ENCODE peak calls at places on chromosomes 11 and 22, in four cellular contexts. B is H7, L is stomach, M is mesenchymal stem cell. T is an unnamed sample.
A peak's percentile ranks its signal among the peaks of the same experiment; 100 is the strongest.

GRCh38 chr11:110097459-110098012 is 4.3 kb downstream of the ZC3H12C start:
- DNase-seq in L (no peak), M (peak; percentile 68), B (no peak), T (no peak)

GRCh38 chr11:77779935-77780334 is 40.6 kb downstream of the RSF1 start:
- DNase-seq in M (peak; percentile 41), L (no peak), B (peak; percentile 32), T (peak; percentile 30)

GRCh38 chr11:13207665-13208594 is 69.7 kb upstream of the BMAL1 start:
- DNase-seq in L (no peak), B (no peak), M (peak; percentile 89), T (peak; percentile 88)

GRCh38 chr11:17543574-17544180 is 539 bp downstream of the USH1C start:
- DNase-seq in M (no peak), L (no peak), B (no peak), T (no peak)

GRCh38 chr11:64134963-64135362 is 30.9 kb downstream of the MACROD1 start:
- DNase-seq in B (no peak), M (no peak), L (no peak), T (no peak)

GRCh38 chr11:9663699-9664275 is at the start of gene SWAP70:
- DNase-seq in L (peak; percentile 90), B (peak; percentile 94), M (peak; percentile 87), T (peak; percentile 75)

GRCh38 chr11:31340903-31341572 is 28.5 kb downstream of the DCDC1 start:
- DNase-seq in B (peak; percentile 49), L (no peak), M (peak; percentile 22), T (peak; percentile 52)

GRCh38 chr11:99268895-99269294 is 248.1 kb downstream of the CNTN5 start:
- DNase-seq in B (no peak), M (no peak), L (no peak), T (no peak)

GRCh38 chr11:21505070-21505469 is 687.8 kb upstream of the ANO5 start:
- DNase-seq in M (no peak), L (no peak), B (no peak), T (no peak)

GRCh38 chr11:79794484-79795393 is 353.9 kb upstream of the TENM4 start:
- DNase-seq in L (no peak), B (peak; percentile 9), M (no peak), T (no peak)

GRCh38 chr11:115226556-115226955 is 277.7 kb downstream of the CADM1 start:
- DNase-seq in L (no peak), B (no peak), M (peak; percentile 57), T (peak; percentile 54)

GRCh38 chr11:122910775-122911174 is 28.2 kb downstream of the JHY start:
- DNase-seq in B (no peak), M (peak; percentile 28), L (no peak), T (peak; percentile 31)

GRCh38 chr22:39560127-39560526 is 10.4 kb upstream of the CACNA1I start:
- DNase-seq in L (no peak), B (peak; percentile 76), M (no peak), T (no peak)

GRCh38 chr22:30635273-30636225 is at the start of gene SLC35E4:
- DNase-seq in B (peak; percentile 99), M (peak; percentile 88), L (peak; percentile 97), T (peak; percentile 88)